ENCODE peak calls at places on chromosomes 6 and 20, in ten cellular contexts. Q is HepG2, X is astrocyte of the spinal cord, I is breast epithelium, U is right atrium auricular region, S is upper lobe of left lung, G is cardiac fibroblast, J is mucosa of descending colon, T is GM20000, P is Calu3. K is an unnamed sample.

GRCh38 chr6:158978752-158979151 is 21.2 kb downstream of the RSPH3 start:
- DNase-seq in Q (no peak), X (peak; percentile 32), I (no peak), U (no peak), S (no peak), G (peak; percentile 35), J (no peak), T (no peak), P (no peak), K (no peak)

GRCh38 chr6:27388293-27389197 is at the start of gene ZNF391:
- DNase-seq in Q (peak; percentile 81), X (peak; percentile 83), I (peak; percentile 60), U (peak; percentile 84), S (peak; percentile 79), G (peak; percentile 87), J (peak; percentile 75), T (peak; percentile 85), P (peak; percentile 78), K (peak; percentile 78)

GRCh38 chr20:43938932-43939761 is 24.5 kb downstream of the TOX2 start:
- DNase-seq in Q (peak; percentile 72), X (peak; percentile 99), I (no peak), U (peak; percentile 72), S (peak; percentile 81), G (peak; percentile 100), J (no peak), T (no peak), P (peak; percentile 79), K (no peak)

GRCh38 chr6:15551262-15551661 is 111.6 kb downstream of the DTNBP1 start:
- DNase-seq in Q (no peak), X (no peak), I (no peak), U (no peak), S (no peak), G (no peak), J (no peak), T (no peak), P (no peak), K (no peak)

GRCh38 chr6:148075352-148075751 is 267.3 kb upstream of the SASH1 start:
- DNase-seq in Q (no peak), X (no peak), I (no peak), U (no peak), S (no peak), G (no peak), J (no peak), T (no peak), P (no peak), K (no peak)

GRCh38 chr6:169073311-169073710 is 180.3 kb downstream of the THBS2 start:
- DNase-seq in Q (no peak), X (peak; percentile 91), I (no peak), U (no peak), S (no peak), G (peak; percentile 94), J (no peak), T (no peak), P (no peak), K (no peak)

GRCh38 chr20:20017001-20017851 is at the start of gene NAA20:
- DNase-seq in Q (peak; percentile 94), X (peak; percentile 93), I (peak; percentile 94), U (peak; percentile 90), S (peak; percentile 97), G (peak; percentile 94), J (peak; percentile 95), T (peak; percentile 96), P (peak; percentile 80), K (peak; percentile 94)

GRCh38 chr6:34543421-34543820 is 12.7 kb downstream of the SPDEF start:
- DNase-seq in Q (no peak), X (peak; percentile 36), I (no peak), U (no peak), S (no peak), G (peak; percentile 73), J (no peak), T (no peak), P (no peak), K (no peak)

DNA sequence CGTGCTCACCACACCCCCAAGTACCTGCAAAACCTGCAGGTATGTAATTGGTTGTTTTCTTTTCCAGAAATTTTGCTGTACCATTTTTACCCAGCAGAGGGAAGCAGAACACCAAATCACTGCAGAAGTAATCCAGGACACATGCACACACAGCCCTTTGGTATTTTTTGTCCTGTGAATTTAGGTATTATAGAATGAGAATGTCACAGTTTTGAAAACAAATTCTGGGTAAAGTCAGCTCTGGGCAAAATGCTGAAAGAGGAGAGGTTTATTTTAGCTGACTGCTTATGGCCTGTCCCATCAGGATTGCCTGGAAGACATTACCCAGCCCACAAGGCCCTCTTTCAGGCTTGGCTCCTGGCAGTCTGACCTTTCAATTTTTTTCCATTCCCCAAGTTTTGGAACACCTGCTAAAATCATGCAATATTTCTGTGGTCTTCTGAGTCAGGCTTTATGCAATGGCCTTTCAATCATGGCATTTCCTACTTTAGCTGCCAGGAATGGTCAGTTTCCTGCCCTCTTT is 3.5 kb upstream of the EFHC1 start:
- DNase-seq in Q (peak; percentile 84), X (peak; percentile 71), I (no peak), U (no peak), S (no peak), G (peak; percentile 73), J (no peak), T (peak; percentile 63), P (peak; percentile 70), K (peak; percentile 39)
- TF ChIP-seq CTCF in Q (peak; percentile 92), X (peak; percentile 69), I (peak; percentile 77), U (peak; percentile 91), S (peak; percentile 83), G (peak; percentile 78), J (peak; percentile 82), T (peak; percentile 49), P (peak; percentile 54), K (peak; percentile 77)

DNA sequence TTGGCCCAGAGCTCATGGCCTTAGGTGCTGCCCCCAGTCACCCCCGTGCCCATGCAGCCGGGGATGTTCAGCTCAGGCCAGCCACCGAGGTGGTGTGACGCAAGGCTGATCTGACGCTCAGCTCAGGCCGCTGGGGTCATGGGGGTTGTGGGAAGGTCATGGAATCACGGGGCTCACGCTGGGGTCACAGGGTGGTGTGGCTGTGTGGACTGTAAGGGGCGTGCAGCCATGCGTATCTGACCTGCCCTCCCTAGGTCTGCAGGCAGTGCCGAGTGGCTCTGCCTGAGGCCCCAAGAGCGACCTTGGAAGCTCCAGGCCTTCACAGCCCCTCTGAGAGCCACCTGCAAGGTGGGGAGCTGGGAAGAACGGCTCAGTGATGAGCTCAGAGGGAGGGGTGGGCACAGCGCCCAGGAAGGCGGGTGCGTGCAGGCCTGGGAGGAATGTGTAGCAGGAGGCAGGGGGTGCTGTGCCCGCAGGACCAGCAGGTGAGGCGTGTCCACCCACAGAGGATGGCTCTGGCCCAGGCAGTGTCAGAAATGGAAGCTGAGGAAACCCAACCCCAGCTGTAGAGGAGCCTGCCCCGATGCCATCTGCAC is 27.8 kb downstream of the CHRNA4 start:
- DNase-seq in Q (no peak), X (no peak), I (no peak), U (no peak), S (no peak), G (no peak), J (no peak), T (no peak), P (no peak), K (peak; percentile 35)
- TF ChIP-seq CTCF in Q (no peak), X (no peak), I (no peak), U (no peak), S (no peak), G (no peak), J (no peak), T (no peak), P (no peak), K (no peak)

GRCh38 chr6:31557443-31558317 is 10.3 kb downstream of the NFKBIL1 start:
- DNase-seq in Q (no peak), X (no peak), I (no peak), U (no peak), S (no peak), G (no peak), J (no peak), T (no peak), P (no peak), K (no peak)

GRCh38 chr6:31559958-31560696 is 12.0 kb upstream of the LTA start:
- DNase-seq in Q (no peak), X (peak; percentile 55), I (no peak), U (peak; percentile 74), S (peak; percentile 77), G (peak; percentile 80), J (peak; percentile 47), T (peak; percentile 71), P (peak; percentile 68), K (no peak)

GRCh38 chr6:31558318-31558625 is 10.9 kb downstream of the NFKBIL1 start:
- DNase-seq in Q (no peak), X (no peak), I (no peak), U (no peak), S (no peak), G (no peak), J (no peak), T (no peak), P (no peak), K (no peak)

GRCh38 chr6:31559606-31559957 is 12.2 kb downstream of the NFKBIL1 start:
- DNase-seq in Q (no peak), X (no peak), I (no peak), U (no peak), S (no peak), G (no peak), J (no peak), T (no peak), P (no peak), K (no peak)

DNA sequence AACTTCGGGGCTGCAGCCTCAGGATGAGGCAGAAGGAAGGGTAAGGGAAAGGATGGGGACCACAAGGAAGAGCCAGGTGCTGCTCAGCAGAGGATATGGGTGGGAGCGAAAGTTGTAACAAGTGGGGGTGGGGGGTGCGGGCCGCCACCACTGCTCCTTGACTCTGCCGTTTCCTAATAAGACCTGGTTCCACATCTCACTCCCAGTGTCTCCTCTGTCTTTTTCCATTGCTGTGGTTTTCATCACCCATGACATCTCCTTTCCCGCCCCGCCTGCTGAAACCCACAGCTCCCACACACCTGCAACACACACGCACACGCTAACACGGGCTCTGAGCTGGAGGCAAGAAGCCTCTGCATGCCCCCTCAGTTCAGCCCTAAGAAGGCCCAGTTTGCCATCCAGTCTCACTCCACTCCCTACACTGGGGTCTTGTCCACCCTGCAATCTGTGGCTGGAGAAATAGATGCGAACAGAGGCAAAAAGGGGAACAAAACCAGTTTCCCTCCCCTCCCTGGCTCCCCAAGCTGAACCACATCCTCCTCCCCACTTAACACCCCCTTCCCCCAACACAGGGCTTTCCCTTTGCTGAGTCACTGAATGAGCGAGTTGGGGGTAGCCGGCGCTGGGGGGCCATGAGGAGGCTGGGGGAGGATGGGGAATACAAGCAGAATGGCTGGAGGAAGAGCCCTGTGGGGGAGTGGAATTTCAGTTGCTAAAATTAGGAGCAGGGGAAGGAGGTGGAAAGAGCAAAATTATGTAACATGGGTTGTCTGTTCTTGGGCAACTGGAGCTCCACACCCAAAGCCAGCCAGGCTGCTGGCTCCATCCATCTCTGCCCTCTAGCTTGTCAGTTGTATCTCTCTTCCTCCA is 11.5 kb downstream of the NFKBIL1 start:
- DNase-seq in Q (no peak), X (no peak), I (no peak), U (no peak), S (peak; percentile 62), G (peak; percentile 55), J (peak; percentile 40), T (peak; percentile 77), P (no peak), K (no peak)
- TF ChIP-seq CTCF in Q (no peak), X (no peak), I (no peak), U (no peak), S (no peak), G (no peak), J (no peak), T (no peak), P (no peak), K (no peak)

DNA sequence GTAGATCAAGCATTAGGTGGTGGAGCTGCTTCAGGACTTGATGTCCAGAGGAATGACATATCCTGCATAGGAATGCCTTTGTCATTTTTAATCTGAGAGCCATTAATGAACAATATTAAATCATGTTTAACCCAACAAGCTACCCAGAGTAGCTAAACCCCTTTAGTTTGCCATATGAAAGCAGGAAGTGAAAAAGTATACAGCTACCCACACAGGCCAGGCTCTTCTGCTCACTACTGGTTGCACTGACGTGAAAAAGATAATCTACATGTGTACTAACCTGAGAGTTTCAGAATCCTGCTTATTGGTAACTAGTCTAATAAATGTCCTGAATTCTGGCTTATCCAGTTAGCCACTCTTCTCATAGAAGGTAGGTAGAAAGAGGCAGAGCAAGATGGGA is 19.9 kb downstream of the GLYATL3 start:
- DNase-seq in Q (no peak), X (no peak), I (no peak), U (no peak), S (no peak), G (no peak), J (no peak), T (no peak), P (no peak), K (no peak)
- TF ChIP-seq CTCF in Q (no peak), X (no peak), I (no peak), U (no peak), S (no peak), G (no peak), J (no peak), T (no peak), P (no peak), K (no peak)